ENCODE peak calls at places on chromosomes 16 and 17, in eight cellular contexts. J, X, N, I, K, W, U and V are unnamed samples.

GRCh38 chr17:80917716-80918560 is 73.7 kb upstream of the CHMP6 start:
- DNase-seq in J (no peak), X (no peak), N (no peak), I (no peak), K (no peak), W (peak; percentile 72), U (no peak), V (no peak)

GRCh38 chr17:57247913-57248312 is 8.4 kb upstream of the MSI2 start:
- DNase-seq in J (no peak), X (no peak), N (no peak), I (no peak), K (no peak), W (no peak), U (no peak), V (no peak)

GRCh38 chr17:45313927-45314760 is 2.7 kb downstream of the MAP3K14 start:
- DNase-seq in J (no peak), X (peak; percentile 53), N (no peak), I (no peak), K (no peak), W (no peak), U (no peak), V (no peak)

GRCh38 chr17:76241205-76241539 is 879 bp upstream of the RNF157 start:
- DNase-seq in J (no peak), X (no peak), N (no peak), I (no peak), K (no peak), W (peak; percentile 53), U (no peak), V (no peak)

GRCh38 chr17:9568957-9569588 is 6.5 kb downstream of the STX8 start:
- DNase-seq in J (no peak), X (no peak), N (no peak), I (no peak), K (no peak), W (no peak), U (no peak), V (no peak)

GRCh38 chr16:11265124-11265523 is 4.0 kb downstream of the TNP2 start:
- DNase-seq in J (no peak), X (no peak), N (no peak), I (no peak), K (no peak), W (no peak), U (no peak), V (no peak)

GRCh38 chr17:79890706-79891105 is 51.5 kb upstream of the CBX4 start:
- DNase-seq in J (no peak), X (no peak), N (no peak), I (no peak), K (no peak), W (no peak), U (no peak), V (no peak)

GRCh38 chr16:30893744-30894539 is at the start of gene BCL7C:
- DNase-seq in J (peak; percentile 96), X (peak; percentile 83), N (peak; percentile 78), I (peak; percentile 97), K (peak; percentile 73), W (peak; percentile 98), U (peak; percentile 65), V (no peak)

GRCh38 chr17:50613596-50613995 is 21.1 kb upstream of the ABCC3 start:
- DNase-seq in J (no peak), X (no peak), N (no peak), I (no peak), K (no peak), W (no peak), U (no peak), V (no peak)

GRCh38 chr17:73088561-73088960 is 3.9 kb downstream of the SLC39A11 start:
- DNase-seq in J (peak; percentile 46), X (no peak), N (no peak), I (no peak), K (no peak), W (no peak), U (no peak), V (no peak)

GRCh38 chr16:60107920-60108319 is 1373.8 kb upstream of the GOT2 start:
- DNase-seq in J (no peak), X (no peak), N (no peak), I (no peak), K (no peak), W (no peak), U (no peak), V (no peak)

GRCh38 chr17:57849874-57850754 is at the start of gene MRPS23:
- DNase-seq in J (peak; percentile 100), X (peak; percentile 98), N (peak; percentile 95), I (peak; percentile 97), K (peak; percentile 98), W (peak; percentile 99), U (peak; percentile 98), V (peak; percentile 97)

GRCh38 chr17:49775546-49776260 is 11.8 kb upstream of the FAM117A start:
- DNase-seq in J (no peak), X (no peak), N (no peak), I (no peak), K (no peak), W (no peak), U (no peak), V (no peak)

GRCh38 chr17:50169121-50169764 is 3.4 kb downstream of the SGCA start:
- DNase-seq in J (peak; percentile 54), X (peak; percentile 84), N (peak; percentile 48), I (no peak), K (peak; percentile 69), W (peak; percentile 81), U (peak; percentile 78), V (no peak)

GRCh38 chr17:2335726-2336214 is 487 bp downstream of the TSR1 start:
- DNase-seq in J (no peak), X (no peak), N (no peak), I (no peak), K (peak; percentile 46), W (no peak), U (no peak), V (no peak)

GRCh38 chr17:68347380-68347779 is 56.1 kb downstream of the ARSG start:
- DNase-seq in J (no peak), X (peak; percentile 48), N (no peak), I (no peak), K (no peak), W (no peak), U (no peak), V (no peak)

GRCh38 chr17:68343976-68344375 is 52.7 kb downstream of the ARSG start:
- DNase-seq in J (no peak), X (peak; percentile 68), N (no peak), I (no peak), K (no peak), W (no peak), U (no peak), V (no peak)

GRCh38 chr17:68349157-68349556 is 57.9 kb downstream of the ARSG start:
- DNase-seq in J (no peak), X (no peak), N (no peak), I (no peak), K (no peak), W (no peak), U (no peak), V (no peak)

GRCh38 chr17:68344701-68345136 is 53.4 kb downstream of the ARSG start:
- DNase-seq in J (no peak), X (peak; percentile 53), N (peak; percentile 24), I (no peak), K (no peak), W (no peak), U (no peak), V (no peak)

GRCh38 chr17:68346448-68346847 is 55.2 kb downstream of the ARSG start:
- DNase-seq in J (peak; percentile 71), X (peak; percentile 99), N (peak; percentile 36), I (peak; percentile 21), K (no peak), W (peak; percentile 74), U (no peak), V (no peak)
- H3K27ac ChIP-seq in J (peak overlapping the region; percentile 77), X (peak overlapping the region; percentile 95), N (peak overlapping the region; percentile 69), I (no peak overlapping the region), K (no peak overlapping the region), W (no peak overlapping the region), U (no peak overlapping the region), V (no peak overlapping the region)

DNA sequence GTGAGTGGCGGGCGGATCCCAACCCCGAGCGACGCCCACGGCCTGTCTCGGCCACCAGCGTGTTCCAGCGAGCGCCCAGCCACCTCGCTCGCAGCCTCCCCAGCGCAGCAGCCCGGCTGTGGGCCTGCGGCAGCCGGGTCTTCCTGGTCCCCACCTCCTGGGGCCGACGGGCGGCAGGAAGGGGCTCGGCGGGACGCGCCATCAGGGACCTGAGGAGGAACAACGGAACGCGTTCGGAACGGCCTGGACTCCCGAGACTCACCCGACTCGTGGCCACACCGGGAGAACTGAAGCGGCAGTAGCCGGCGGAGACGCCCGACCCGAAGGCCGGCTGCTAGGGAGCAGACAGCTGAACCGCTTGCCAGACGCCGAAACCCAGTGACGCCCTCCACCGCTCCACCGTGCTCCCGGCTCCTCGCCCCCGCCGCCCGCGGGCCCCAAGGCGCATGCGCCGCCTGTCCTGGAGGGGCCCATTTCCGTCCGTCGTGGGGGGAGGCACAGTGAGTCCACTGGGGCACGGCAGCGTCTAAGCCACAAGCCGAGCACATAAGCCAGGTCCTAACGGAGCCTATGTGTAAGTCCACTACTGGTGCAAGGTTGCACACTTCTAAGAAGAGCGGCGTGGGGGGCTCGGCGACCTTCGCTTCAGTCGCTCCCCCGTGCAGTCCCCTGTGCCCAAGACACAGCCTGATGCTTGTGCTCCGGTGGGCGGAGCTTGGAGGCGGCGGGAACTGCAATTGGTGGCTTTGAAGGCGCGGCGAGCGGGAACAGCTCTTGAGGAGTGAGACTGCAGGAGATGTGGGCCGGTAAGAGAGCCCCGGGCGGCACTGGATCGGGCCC is at the start of the genes CENPN and CMC2:
- DNase-seq in J (peak; percentile 99), X (peak; percentile 98), N (peak; percentile 96), I (peak; percentile 99), K (peak; percentile 95), W (peak; percentile 100), U (peak; percentile 100), V (peak; percentile 71)
- H3K4me3 ChIP-seq in J (peak within 1 kb of the TSS; percentile 92), X (peak within 1 kb of the TSS; percentile 75), N (peak within 1 kb of the TSS; percentile 97), I (peak within 1 kb of the TSS; percentile 94), K (peak within 1 kb of the TSS; percentile 87), W (peak within 1 kb of the TSS; percentile 89), U (peak within 1 kb of the TSS; percentile 53), V (peak within 1 kb of the TSS; percentile 83)

GRCh38 chr16:81488687-81489411 is 44.2 kb downstream of the CMIP start:
- DNase-seq in J (no peak), X (no peak), N (no peak), I (no peak), K (no peak), W (peak; percentile 62), U (no peak), V (no peak)
- H3K4me1 ChIP-seq in J (peaks cover 99% of the 10 kb centered on the region), X (peaks cover 23% of the 10 kb centered on the region), N (no peaks in the 10 kb centered on the region), I (peaks cover 60% of the 10 kb centered on the region), K (peaks cover 34% of the 10 kb centered on the region), W (peaks cover 62% of the 10 kb centered on the region), U (peaks cover 36% of the 10 kb centered on the region), V (peaks cover 6% of the 10 kb centered on the region)

GRCh38 chr16:19876501-19877059 is 8.1 kb downstream of the GPRC5B start:
- DNase-seq in J (no peak), X (no peak), N (no peak), I (no peak), K (no peak), W (no peak), U (no peak), V (no peak)

GRCh38 chr16:19878760-19879159 is 5.9 kb downstream of the GPRC5B start:
- DNase-seq in J (no peak), X (no peak), N (no peak), I (no peak), K (no peak), W (no peak), U (no peak), V (no peak)

GRCh38 chr16:19881783-19882182 is 2.9 kb downstream of the GPRC5B start:
- DNase-seq in J (no peak), X (no peak), N (no peak), I (no peak), K (no peak), W (no peak), U (no peak), V (no peak)

GRCh38 chr16:19881028-19881427 is 3.6 kb downstream of the GPRC5B start:
- DNase-seq in J (no peak), X (no peak), N (no peak), I (no peak), K (no peak), W (no peak), U (no peak), V (no peak)

GRCh38 chr16:19879241-19879792 is 5.3 kb downstream of the GPRC5B start:
- DNase-seq in J (no peak), X (no peak), N (no peak), I (peak; percentile 29), K (no peak), W (no peak), U (no peak), V (no peak)
- H3K27ac ChIP-seq in J (no peak overlapping the region), X (no peak overlapping the region), N (no peak overlapping the region), I (peak overlapping the region; percentile 97), K (no peak overlapping the region), W (peak overlapping the region; percentile 32), U (no peak overlapping the region), V (no peak overlapping the region)